ENCODE peak calls at places on chromosomes 2 and 18, in nine cellular contexts. J is cardiac muscle cell, Z is tibial artery, W is upper lobe of right lung, A is left ventricle myocardium inferior, O is fibroblast of lung, Q is GM23338, X is neural progenitor cell, L is tibial nerve. N is an unnamed sample.

GRCh38 chr2:201880620-201881381 is 74.5 kb downstream of the CDK15 start:
- DNase-seq in J (peak; percentile 30), Z (peak; percentile 53), W (no peak), A (no peak), O (peak; percentile 74), Q (no peak), X (no peak), L (no peak), N (no peak)

GRCh38 chr2:1743396-1744150 is 742 bp downstream of the PXDN start:
- DNase-seq in J (peak; percentile 75), Z (no peak), W (peak; percentile 64), A (no peak), O (peak; percentile 74), Q (peak; percentile 71), X (peak; percentile 83), L (no peak), N (no peak)

GRCh38 chr2:134460583-134460998 is 206.7 kb downstream of the MGAT5 start:
- DNase-seq in J (peak; percentile 64), Z (no peak), W (peak; percentile 74), A (peak; percentile 48), O (peak; percentile 48), Q (peak; percentile 93), X (peak; percentile 83), L (no peak), N (peak; percentile 18)

GRCh38 chr2:64987001-64987962 is 1.9 kb upstream of the SLC1A4 start:
- DNase-seq in J (peak; percentile 29), Z (no peak), W (no peak), A (no peak), O (peak; percentile 25), Q (no peak), X (no peak), L (no peak), N (no peak)

GRCh38 chr2:11786592-11786991 is 40.2 kb downstream of the LPIN1 start:
- DNase-seq in J (no peak), Z (no peak), W (no peak), A (no peak), O (no peak), Q (no peak), X (no peak), L (no peak), N (no peak)

GRCh38 chr2:27807476-27807875 is 36.0 kb downstream of the MRPL33 start:
- DNase-seq in J (peak; percentile 58), Z (no peak), W (no peak), A (no peak), O (peak; percentile 30), Q (peak; percentile 65), X (peak; percentile 53), L (no peak), N (peak; percentile 4)

GRCh38 chr18:79222790-79223189 is 153.6 kb downstream of the ATP9B start:
- DNase-seq in J (no peak), Z (no peak), W (no peak), A (no peak), O (no peak), Q (no peak), X (no peak), L (no peak), N (no peak)

GRCh38 chr2:230575640-230576324 is 136.9 kb upstream of the CAB39 start:
- DNase-seq in J (no peak), Z (no peak), W (no peak), A (no peak), O (no peak), Q (no peak), X (no peak), L (no peak), N (no peak)

GRCh38 chr2:197674546-197674945 is 841 bp downstream of the RFTN2 start:
- DNase-seq in J (peak; percentile 36), Z (no peak), W (no peak), A (no peak), O (peak; percentile 67), Q (no peak), X (peak; percentile 6), L (no peak), N (no peak)

GRCh38 chr2:197675711-197676188 is 363 bp upstream of the RFTN2 start:
- DNase-seq in J (peak; percentile 74), Z (peak; percentile 29), W (no peak), A (no peak), O (peak; percentile 88), Q (peak; percentile 60), X (peak; percentile 64), L (no peak), N (no peak)

GRCh38 chr2:197673606-197674005 is 1.8 kb downstream of the RFTN2 start:
- DNase-seq in J (no peak), Z (no peak), W (no peak), A (no peak), O (no peak), Q (no peak), X (no peak), L (no peak), N (no peak)

GRCh38 chr2:197674060-197674459 is 1.3 kb downstream of the RFTN2 start:
- DNase-seq in J (no peak), Z (no peak), W (no peak), A (no peak), O (peak; percentile 29), Q (no peak), X (no peak), L (no peak), N (no peak)

DNA sequence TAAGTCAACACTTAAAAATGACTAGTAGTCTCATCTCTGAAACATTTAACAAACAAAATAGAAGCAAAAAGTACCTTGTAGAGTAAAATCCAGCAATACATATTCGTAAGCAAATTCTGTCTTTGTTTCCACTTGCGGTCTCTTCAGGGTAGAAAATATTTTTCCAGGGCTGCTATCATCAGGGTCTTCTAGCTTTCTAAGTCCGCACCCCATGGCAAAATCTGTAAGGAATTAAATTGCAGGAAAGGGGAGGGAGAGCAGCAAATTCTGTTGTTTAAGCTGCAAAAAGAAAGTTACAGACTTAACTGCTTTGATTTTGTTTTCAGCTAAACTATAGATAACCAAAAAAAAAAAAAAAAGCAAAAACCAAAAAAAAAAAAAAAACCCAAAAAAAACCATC is at the start of gene RFTN2:
- DNase-seq in J (peak; percentile 30), Z (no peak), W (no peak), A (no peak), O (peak; percentile 52), Q (no peak), X (no peak), L (no peak), N (no peak)
- H3K4me3 ChIP-seq in J (peak within 1 kb of the TSS; percentile 24), Z (peak within 1 kb of the TSS; percentile 49), W (peak within 1 kb of the TSS; percentile 38), A (peak within 1 kb of the TSS; percentile 66), O (peak within 1 kb of the TSS; percentile 64), Q (peak within 1 kb of the TSS; percentile 43), X (peak within 1 kb of the TSS; percentile 40), L (peak within 1 kb of the TSS; percentile 36), N (no peak within 1 kb of the TSS)

DNA sequence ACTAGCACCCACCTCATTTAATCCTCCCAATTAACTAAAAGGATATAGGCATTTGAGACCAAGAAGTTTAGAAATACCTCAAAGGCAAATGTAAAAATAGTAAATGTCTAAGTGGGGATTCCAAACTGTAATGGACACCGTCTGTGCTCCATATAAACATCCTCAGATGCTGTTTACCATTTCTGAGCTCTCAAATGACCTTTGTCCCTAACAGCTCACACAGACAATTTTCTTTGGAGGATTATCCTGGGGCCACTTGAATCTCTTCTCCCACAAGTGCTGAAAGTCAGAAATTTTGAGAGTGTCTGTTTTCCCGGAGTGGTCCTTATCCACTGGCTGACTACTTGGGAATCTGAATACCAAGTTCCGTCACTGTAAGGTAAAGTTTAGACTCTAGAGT is 1418.9 kb downstream of the LRP1B start:
- DNase-seq in J (no peak), Z (no peak), W (no peak), A (no peak), O (peak; percentile 8), Q (no peak), X (no peak), L (no peak), N (no peak)
- H3K4me1 ChIP-seq in J (no peaks in the 10 kb centered on the region), Z (no peaks in the 10 kb centered on the region), W (no peaks in the 10 kb centered on the region), A (no peaks in the 10 kb centered on the region), O (no peaks in the 10 kb centered on the region), Q (no peaks in the 10 kb centered on the region), X (peaks cover 4% of the 10 kb centered on the region), L (no peaks in the 10 kb centered on the region), N (no peaks in the 10 kb centered on the region)

GRCh38 chr18:35118641-35119040 is 77.4 kb downstream of the MAPRE2 start:
- DNase-seq in J (no peak), Z (no peak), W (no peak), A (no peak), O (no peak), Q (no peak), X (peak; percentile 26), L (no peak), N (no peak)

GRCh38 chr18:35114305-35114704 is 73.1 kb downstream of the MAPRE2 start:
- DNase-seq in J (no peak), Z (no peak), W (no peak), A (no peak), O (no peak), Q (no peak), X (no peak), L (no peak), N (no peak)

GRCh38 chr18:35117951-35118411 is 76.8 kb downstream of the MAPRE2 start:
- DNase-seq in J (peak; percentile 52), Z (no peak), W (no peak), A (no peak), O (peak; percentile 78), Q (no peak), X (peak; percentile 31), L (no peak), N (no peak)

GRCh38 chr18:35117372-35117771 is 76.2 kb downstream of the MAPRE2 start:
- DNase-seq in J (no peak), Z (no peak), W (no peak), A (no peak), O (no peak), Q (no peak), X (no peak), L (no peak), N (no peak)

GRCh38 chr18:35116784-35117318 is 75.6 kb downstream of the MAPRE2 start:
- DNase-seq in J (no peak), Z (no peak), W (no peak), A (no peak), O (no peak), Q (no peak), X (no peak), L (no peak), N (no peak)
- H3K4me3 ChIP-seq in J (no peak overlapping the region), Z (no peak overlapping the region), W (no peak overlapping the region), A (no peak overlapping the region), O (no peak overlapping the region), Q (no peak overlapping the region), X (no peak overlapping the region), L (no peak overlapping the region), N (no peak overlapping the region)

GRCh38 chr2:9657083-9657482 is 26.3 kb upstream of the YWHAQ start:
- DNase-seq in J (no peak), Z (no peak), W (no peak), A (no peak), O (no peak), Q (no peak), X (no peak), L (no peak), N (no peak)

GRCh38 chr2:9654429-9655100 is 23.8 kb upstream of the YWHAQ start:
- DNase-seq in J (peak; percentile 38), Z (no peak), W (no peak), A (no peak), O (peak; percentile 46), Q (no peak), X (no peak), L (no peak), N (no peak)

GRCh38 chr2:9657731-9658130 is 26.9 kb upstream of the YWHAQ start:
- DNase-seq in J (no peak), Z (no peak), W (no peak), A (no peak), O (no peak), Q (no peak), X (no peak), L (no peak), N (no peak)

GRCh38 chr2:9655441-9656269 is 24.9 kb upstream of the YWHAQ start:
- DNase-seq in J (peak; percentile 84), Z (no peak), W (no peak), A (no peak), O (peak; percentile 74), Q (no peak), X (no peak), L (no peak), N (no peak)

GRCh38 chr2:9656270-9656766 is 25.5 kb upstream of the YWHAQ start:
- DNase-seq in J (peak; percentile 91), Z (no peak), W (no peak), A (no peak), O (peak; percentile 88), Q (no peak), X (peak; percentile 49), L (no peak), N (no peak)
- H3K4me1 ChIP-seq in J (no peaks in the 10 kb centered on the region), Z (no peaks in the 10 kb centered on the region), W (no peaks in the 10 kb centered on the region), A (no peaks in the 10 kb centered on the region), O (peaks cover 21% of the 10 kb centered on the region), Q (no peaks in the 10 kb centered on the region), X (peaks cover 9% of the 10 kb centered on the region), L (no peaks in the 10 kb centered on the region), N (peaks cover 13% of the 10 kb centered on the region)

N was measured in CD4-positive, CD25-positive, alpha-beta regulatory T cell.